ENCODE peak calls at places on chromosomes 5 and 9, in eight cellular contexts. N is ovary, X is GM12878, A is NB4, Z is IMR-90, V is tibial nerve, S is K562, F is body of pancreas. T is an unnamed sample.

GRCh38 chr5:5629579-5629978 is 207.1 kb downstream of the ICE1 start:
- DNase-seq in N (no peak), X (no peak), A (peak), Z (no peak), V (no peak), S (no peak), F (no peak), T (no peak)

GRCh38 chr9:70954126-70954525 is 167.3 kb downstream of the TRPM3 start:
- DNase-seq in N (no peak), X (no peak), A (no peak), Z (peak), V (no peak), S (no peak), F (no peak), T (no peak)

GRCh38 chr9:128061305-128061704 is 5.8 kb downstream of the NAIF1 start:
- DNase-seq in N (no peak), X (no peak), A (no peak), Z (no peak), V (no peak), S (no peak), F (no peak), T (no peak)

GRCh38 chr9:15421532-15421931 is 1.1 kb upstream of the SNAPC3 start:
- DNase-seq in N (no peak), X (no peak), A (no peak), Z (no peak), V (no peak), S (no peak), F (no peak), T (no peak)

GRCh38 chr5:68891718-68892117 is 202.1 kb upstream of the SLC30A5 start:
- DNase-seq in N (no peak), X (peak), A (no peak), Z (no peak), V (no peak), S (no peak), F (no peak), T (no peak)

GRCh38 chr9:87226896-87227295 is 270.8 kb upstream of the DAPK1 start:
- DNase-seq in N (no peak), X (no peak), A (no peak), Z (no peak), V (no peak), S (no peak), F (no peak), T (no peak)

GRCh38 chr9:37951671-37952579 is 48.0 kb upstream of the SLC25A51 start:
- DNase-seq in N (no peak), X (no peak), A (no peak), Z (no peak), V (no peak), S (no peak), F (no peak), T (no peak)

GRCh38 chr9:95738438-95738837 is 137.1 kb upstream of the ERCC6L2 start:
- DNase-seq in N (no peak), X (no peak), A (no peak), Z (no peak), V (no peak), S (no peak), F (no peak), T (no peak)

GRCh38 chr9:31272456-31273295 is 1111.8 kb upstream of the ACO1 start:
- DNase-seq in N (no peak), X (no peak), A (no peak), Z (no peak), V (no peak), S (no peak), F (no peak), T (no peak)

GRCh38 chr9:128160603-128160987 is 530 bp downstream of the BBLN start:
- DNase-seq in N (no peak), X (no peak), A (peak), Z (peak), V (no peak), S (peak), F (no peak), T (no peak)

GRCh38 chr9:33172256-33172678 is 5.1 kb upstream of the B4GALT1 start:
- DNase-seq in N (no peak), X (no peak), A (no peak), Z (no peak), V (no peak), S (no peak), F (no peak), T (no peak)

GRCh38 chr9:133995012-133995896 is 3.1 kb upstream of the VAV2 start:
- DNase-seq in N (no peak), X (no peak), A (peak), Z (no peak), V (no peak), S (no peak), F (no peak), T (no peak)

GRCh38 chr5:126054593-126055347 is 368.4 kb upstream of the GRAMD2B start:
- DNase-seq in N (no peak), X (no peak), A (no peak), Z (no peak), V (no peak), S (no peak), F (no peak), T (no peak)

GRCh38 chr5:161786686-161787085 is 61.2 kb upstream of the GABRA1 start:
- DNase-seq in N (no peak), X (no peak), A (no peak), Z (no peak), V (no peak), S (no peak), F (no peak), T (no peak)

GRCh38 chr9:89534888-89535287 is 37.0 kb upstream of the SEMA4D start:
- DNase-seq in N (no peak), X (no peak), A (no peak), Z (no peak), V (no peak), S (no peak), F (no peak), T (no peak)

GRCh38 chr5:128913551-128913950 is 51.7 kb upstream of the SLC27A6 start:
- DNase-seq in N (no peak), X (no peak), A (no peak), Z (no peak), V (no peak), S (no peak), F (no peak), T (no peak)

GRCh38 chr5:81534481-81534840 is 140.5 kb upstream of the ACOT12 start:
- DNase-seq in N (no peak), X (no peak), A (peak), Z (peak), V (no peak), S (no peak), F (no peak), T (no peak)

GRCh38 chr9:86517475-86517874 is 163.3 kb upstream of the TUT7 start:
- DNase-seq in N (no peak), X (no peak), A (no peak), Z (no peak), V (no peak), S (no peak), F (no peak), T (no peak)

GRCh38 chr9:137320555-137321384 is 18.7 kb upstream of the NRARP start:
- DNase-seq in N (peak), X (no peak), A (peak), Z (no peak), V (no peak), S (peak), F (no peak), T (no peak)

GRCh38 chr9:94887721-94888120 is 161.2 kb downstream of the AOPEP start:
- DNase-seq in N (no peak), X (no peak), A (no peak), Z (no peak), V (no peak), S (no peak), F (no peak), T (no peak)

GRCh38 chr9:24487250-24487861 is 58.3 kb downstream of the IZUMO3 start:
- DNase-seq in N (no peak), X (no peak), A (no peak), Z (no peak), V (no peak), S (no peak), F (no peak), T (no peak)

GRCh38 chr9:112884721-112885120 is 6.0 kb downstream of the SLC46A2 start:
- DNase-seq in N (no peak), X (no peak), A (no peak), Z (no peak), V (no peak), S (no peak), F (no peak), T (no peak)
- H3K4me3 ChIP-seq in N (no peak), X (no peak), A (no peak), Z (no peak), V (no peak), S (no peak), F (no peak), T (no peak)

GRCh38 chr9:27529316-27530278 is at the start of gene MOB3B:
- DNase-seq in N (peak), X (no peak), A (peak), Z (peak), V (peak), S (peak), F (peak), T (peak)

GRCh38 chr9:27528886-27529315 is 713 bp downstream of the MOB3B start:
- DNase-seq in N (peak), X (no peak), A (peak), Z (no peak), V (peak), S (peak), F (peak), T (peak)

GRCh38 chr9:27530915-27531762 is 1.5 kb upstream of the MOB3B start:
- DNase-seq in N (no peak), X (no peak), A (no peak), Z (no peak), V (no peak), S (no peak), F (no peak), T (no peak)

GRCh38 chr9:27527702-27528277 is 1.8 kb downstream of the MOB3B start:
- DNase-seq in N (no peak), X (no peak), A (no peak), Z (no peak), V (no peak), S (no peak), F (no peak), T (no peak)

GRCh38 chr9:27528278-27528885 is 1.2 kb downstream of the MOB3B start:
- DNase-seq in N (peak), X (no peak), A (no peak), Z (peak), V (peak), S (peak), F (peak), T (peak)
- TF ChIP-seq POLR2A in N (peak), X (no peak), A (no peak), Z (no peak), V (peak), S (no peak), F (peak), T (peak)

GRCh38 chr9:136115206-136115605 is 3.5 kb downstream of the TMEM250 start:
- DNase-seq in N (no peak), X (no peak), A (no peak), Z (no peak), V (no peak), S (no peak), F (no peak), T (no peak)
- TF ChIP-seq CTCF in N (no peak), X (no peak), A (no peak), Z (no peak), V (no peak), S (no peak), F (no peak), T (no peak)

GRCh38 chr5:156201793-156202388 is 125.1 kb upstream of the SGCD start:
- DNase-seq in N (no peak), X (no peak), A (no peak), Z (peak), V (peak), S (no peak), F (no peak), T (no peak)
- H3K4me3 ChIP-seq in N (no peak), X (no peak), A (no peak), Z (no peak), V (no peak), S (no peak), F (no peak), T (no peak)

GRCh38 chr5:107370569-107370968 is 300.2 kb downstream of the EFNA5 start:
- DNase-seq in N (no peak), X (no peak), A (no peak), Z (no peak), V (no peak), S (no peak), F (no peak), T (no peak)

GRCh38 chr5:107376546-107377276 is 294.0 kb downstream of the EFNA5 start:
- DNase-seq in N (no peak), X (no peak), A (no peak), Z (peak), V (no peak), S (no peak), F (no peak), T (no peak)

GRCh38 chr5:107373511-107374263 is 297.1 kb downstream of the EFNA5 start:
- DNase-seq in N (no peak), X (no peak), A (no peak), Z (no peak), V (no peak), S (no peak), F (no peak), T (no peak)

GRCh38 chr5:107369622-107370021 is 301.1 kb downstream of the EFNA5 start:
- DNase-seq in N (no peak), X (no peak), A (no peak), Z (no peak), V (no peak), S (no peak), F (no peak), T (no peak)

DNA sequence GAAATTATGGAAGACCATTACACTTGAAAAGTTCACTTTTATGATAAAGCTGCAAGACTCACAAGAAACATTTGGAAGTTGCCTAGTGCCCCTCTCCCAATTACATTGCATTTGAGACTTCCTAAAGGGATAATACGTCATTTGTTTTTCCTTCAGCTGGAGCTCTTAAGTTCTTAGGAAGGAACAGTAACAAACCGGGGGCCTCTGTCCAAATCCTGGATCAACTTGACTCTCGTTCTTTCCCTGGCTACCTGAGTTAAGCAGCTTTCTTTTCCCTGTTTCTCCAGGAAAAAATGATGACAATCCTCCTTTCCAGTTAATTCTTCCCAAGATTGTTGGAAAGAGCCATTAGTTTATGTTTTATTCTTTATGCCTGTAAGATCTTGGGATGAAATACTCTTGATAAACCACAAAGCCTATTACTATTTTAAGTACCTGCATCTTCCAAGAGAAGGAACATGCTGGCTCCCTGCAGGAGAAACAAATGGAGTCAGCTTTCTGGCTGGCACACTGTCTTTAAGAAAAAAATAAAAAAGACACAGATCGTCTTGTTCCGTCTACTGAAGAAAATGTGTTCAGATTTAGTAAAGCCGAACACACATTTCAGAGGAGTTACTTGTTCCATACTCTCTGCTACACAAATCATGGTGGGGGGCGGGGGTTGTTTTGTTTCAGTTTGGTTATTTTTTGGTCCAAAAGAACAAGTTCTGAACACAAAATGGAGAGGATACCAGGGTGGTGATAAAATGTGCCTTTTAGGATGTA is 297.8 kb downstream of the EFNA5 start:
- DNase-seq in N (no peak), X (no peak), A (no peak), Z (peak), V (no peak), S (no peak), F (no peak), T (no peak)
- TF ChIP-seq POLR2A in N (no peak), X (no peak), A (no peak), Z (no peak), V (no peak), S (no peak), F (no peak), T (no peak)

GRCh38 chr5:94180761-94181160 is 437.6 kb downstream of the KIAA0825 start:
- DNase-seq in N (no peak), X (no peak), A (no peak), Z (no peak), V (no peak), S (no peak), F (no peak), T (no peak)

GRCh38 chr5:94184870-94185269 is 433.5 kb downstream of the KIAA0825 start:
- DNase-seq in N (no peak), X (no peak), A (no peak), Z (no peak), V (no peak), S (no peak), F (no peak), T (no peak)

DNA sequence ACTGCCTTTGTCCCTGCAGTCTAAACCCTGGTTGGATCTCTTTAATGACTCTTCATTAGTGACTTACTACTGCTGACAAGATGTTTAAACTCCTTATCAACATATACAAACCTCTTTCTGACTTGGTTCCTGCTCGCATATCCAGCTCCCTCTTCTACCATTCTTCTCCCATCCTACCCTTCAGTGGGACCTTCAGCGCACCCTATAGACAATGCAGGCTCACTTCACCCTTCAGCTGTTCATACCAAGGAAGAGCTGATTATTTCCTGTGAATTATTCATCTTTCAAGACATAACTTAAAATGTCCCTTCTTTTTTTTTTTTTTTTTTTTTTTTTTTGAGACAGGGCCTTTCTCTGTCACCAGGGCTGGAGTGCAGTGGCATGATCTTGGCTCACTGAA is 436.5 kb downstream of the KIAA0825 start:
- DNase-seq in N (no peak), X (no peak), A (peak), Z (peak), V (no peak), S (no peak), F (no peak), T (no peak)
- TF ChIP-seq CTCF in N (no peak), X (peak), A (peak), Z (peak), V (no peak), S (no peak), F (no peak), T (no peak)

DNA sequence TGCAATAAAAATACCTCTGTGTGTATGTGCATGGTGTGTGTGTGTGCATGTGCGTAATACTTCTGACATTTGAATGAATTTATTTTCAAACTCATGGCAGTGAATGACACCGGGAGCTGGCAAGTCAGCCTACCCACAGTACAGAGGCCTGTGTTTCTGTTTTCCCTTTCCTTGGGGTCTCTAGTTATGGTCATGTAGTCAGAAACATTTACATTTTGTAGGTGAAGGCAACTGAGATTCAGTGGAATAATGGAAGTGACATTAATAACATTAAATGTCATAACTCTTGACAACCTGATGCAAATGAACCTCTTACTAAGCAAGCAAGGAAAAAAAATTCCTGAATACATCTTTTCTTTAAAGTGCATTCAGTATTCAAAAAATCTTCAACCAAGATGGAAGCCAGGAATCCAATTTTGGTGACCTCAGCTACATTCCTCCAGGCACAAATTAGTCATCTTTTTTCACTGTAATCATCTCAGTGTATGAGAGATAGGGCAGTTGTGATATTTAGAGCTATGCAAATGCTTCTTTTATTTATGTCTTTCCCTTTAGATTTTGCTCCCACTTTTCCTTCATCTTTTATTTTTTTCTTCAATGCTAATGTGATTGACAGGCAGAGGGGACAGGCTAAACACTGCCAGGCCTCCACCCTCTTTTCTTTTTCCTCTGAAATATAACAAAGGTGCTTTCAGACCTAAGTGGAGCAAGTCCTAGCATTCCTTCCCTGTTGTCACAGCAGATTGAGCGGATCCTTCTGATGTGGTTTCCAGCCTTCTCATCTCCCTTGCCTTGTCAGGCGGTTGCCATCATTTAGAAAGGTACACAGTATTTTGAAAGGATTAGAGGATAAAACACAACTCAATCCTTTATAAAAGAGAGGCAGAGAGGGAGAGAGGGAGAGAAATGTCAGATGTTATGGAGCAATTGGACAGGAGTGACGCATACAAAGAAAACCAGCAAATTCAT is 569.8 kb upstream of the ADAMTS16 start:
- DNase-seq in N (no peak), X (no peak), A (no peak), Z (no peak), V (no peak), S (no peak), F (no peak), T (no peak)
- H3K4me3 ChIP-seq in N (no peak), X (no peak), A (no peak), Z (no peak), V (no peak), S (no peak), F (no peak), T (no peak)

GRCh38 chr5:170591055-170591454 is 87.2 kb downstream of the KCNIP1 start:
- DNase-seq in N (no peak), X (no peak), A (no peak), Z (no peak), V (no peak), S (no peak), F (no peak), T (no peak)

GRCh38 chr5:170585278-170585677 is 81.5 kb downstream of the KCNIP1 start:
- DNase-seq in N (no peak), X (no peak), A (no peak), Z (no peak), V (no peak), S (no peak), F (no peak), T (no peak)

GRCh38 chr5:170589643-170590042 is 85.8 kb downstream of the KCNIP1 start:
- DNase-seq in N (no peak), X (no peak), A (no peak), Z (no peak), V (no peak), S (no peak), F (no peak), T (no peak)

GRCh38 chr5:170587808-170588207 is 84.0 kb downstream of the KCNIP1 start:
- DNase-seq in N (no peak), X (no peak), A (no peak), Z (no peak), V (no peak), S (no peak), F (no peak), T (no peak)

DNA sequence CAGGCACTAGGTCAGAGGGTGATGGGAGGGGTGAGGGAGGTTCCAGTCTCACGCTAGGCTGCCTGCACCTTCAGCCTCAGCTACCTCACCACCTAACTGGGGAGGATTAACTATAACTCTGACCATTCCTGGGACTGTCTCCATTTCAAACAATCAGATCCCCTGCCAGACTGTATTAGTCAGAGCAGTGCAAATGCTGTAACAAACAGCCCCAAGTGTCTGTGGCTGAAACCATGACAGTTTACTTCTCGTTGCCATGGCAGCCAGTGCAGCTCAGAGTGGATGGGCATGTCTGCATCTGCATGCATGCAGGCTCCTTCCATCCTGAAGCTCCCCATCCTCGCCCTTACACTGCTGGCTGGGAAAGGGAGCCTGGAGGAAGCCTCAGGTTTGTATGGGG is 86.7 kb downstream of the KCNIP1 start:
- DNase-seq in N (no peak), X (no peak), A (no peak), Z (no peak), V (no peak), S (no peak), F (no peak), T (no peak)
- TF ChIP-seq POLR2A in N (no peak), X (no peak), A (no peak), Z (no peak), V (no peak), S (no peak), F (no peak), T (no peak)

T was measured in Peyer's patch.